ENCODE peak calls at places on chromosome 15, in eight cellular contexts. M, X, N, J, R, P, T and G are unnamed samples.

GRCh38 chr15:25714538-25714840 is 148.6 kb downstream of the ATP10A start:
- DNase-seq in T (no peak), X (no peak), J (no peak), M (no peak), P (no peak), N (no peak), R (no peak), G (no peak)

GRCh38 chr15:28017423-28017924 is 81.6 kb downstream of the OCA2 start:
- DNase-seq in N (peak), M (no peak), T (no peak), J (no peak), R (no peak), X (no peak), P (no peak), G (no peak)

GRCh38 chr15:91855684-91856553 is 2.4 kb downstream of the SLCO3A1 start:
- DNase-seq in T (no peak), N (peak), R (no peak), J (no peak), M (peak), X (no peak), P (no peak), G (peak)

GRCh38 chr15:59260090-59260489 is 53.4 kb downstream of the LDHAL6B start:
- DNase-seq in X (no peak), N (no peak), M (no peak), R (no peak), J (no peak), T (no peak), P (no peak), G (no peak)

GRCh38 chr15:42285042-42285441 is 11.8 kb upstream of the TMEM87A start:
- DNase-seq in N (no peak), J (no peak), R (no peak), P (no peak), M (no peak), T (no peak), X (no peak), G (no peak)

GRCh38 chr15:67806539-67806935 is 18.8 kb upstream of the SKOR1 start:
- DNase-seq in X (peak), T (no peak), P (no peak), J (no peak), N (no peak), M (no peak), R (no peak), G (peak)

GRCh38 chr15:57089815-57090214 is 171.4 kb downstream of the TCF12 start:
- DNase-seq in N (no peak), X (no peak), P (no peak), M (no peak), T (no peak), R (no peak), J (no peak), G (no peak)

GRCh38 chr15:43209059-43209824 is 11.6 kb downstream of the EPB42 start:
- DNase-seq in N (peak), R (no peak), X (no peak), M (no peak), J (no peak), T (peak), P (no peak), G (no peak)

GRCh38 chr15:71892335-71892734 is 82.0 kb downstream of the NR2E3 start:
- DNase-seq in T (no peak), M (no peak), R (no peak), X (no peak), J (no peak), N (no peak), P (no peak), G (no peak)

GRCh38 chr15:51726302-51727073 is 11.0 kb downstream of the LYSMD2 start:
- DNase-seq in T (no peak), M (no peak), P (peak), R (no peak), J (peak), N (peak), X (no peak), G (no peak)

GRCh38 chr15:69508659-69509058 is 56.0 kb downstream of the RPLP1 start:
- DNase-seq in M (no peak), N (no peak), J (no peak), P (no peak), T (no peak), X (no peak), R (no peak), G (no peak)

GRCh38 chr15:79990280-79990996 is 19.4 kb upstream of the BCL2A1 start:
- DNase-seq in J (no peak), R (no peak), M (no peak), N (no peak), P (no peak), X (no peak), T (no peak), G (no peak)

GRCh38 chr15:33160581-33161165 is 33.8 kb downstream of the FMN1 start:
- DNase-seq in P (no peak), X (no peak), N (peak), J (no peak), M (no peak), T (no peak), R (no peak), G (no peak)

GRCh38 chr15:71599404-71600225 is 210.7 kb upstream of the NR2E3 start:
- DNase-seq in N (peak), M (peak), P (no peak), T (peak), J (no peak), X (no peak), R (no peak), G (no peak)

GRCh38 chr15:45198337-45199135 is 10.8 kb upstream of the SHF start:
- DNase-seq in M (peak), J (peak), N (peak), X (peak), R (peak), P (peak), T (peak), G (peak)

GRCh38 chr15:99135194-99135593 is 30.3 kb downstream of the SYNM start:
- DNase-seq in R (no peak), M (no peak), P (no peak), X (no peak), N (no peak), T (no peak), J (no peak), G (no peak)

GRCh38 chr15:91408476-91409076 is 308.5 kb downstream of the SV2B start:
- DNase-seq in R (no peak), J (no peak), P (no peak), M (no peak), N (peak), T (no peak), X (no peak), G (no peak)

GRCh38 chr15:49830411-49830810 is 209.6 kb downstream of the DTWD1 start:
- DNase-seq in P (no peak), M (no peak), R (no peak), T (no peak), X (no peak), J (no peak), N (no peak), G (no peak)

GRCh38 chr15:95931619-95932018 is 398.9 kb upstream of the NR2F2 start:
- DNase-seq in J (no peak), M (no peak), T (no peak), R (no peak), P (no peak), N (no peak), X (no peak), G (no peak)

GRCh38 chr15:69044899-69045298 is 30.4 kb downstream of the NOX5 start:
- DNase-seq in M (no peak), R (no peak), P (no peak), J (no peak), N (no peak), X (no peak), T (no peak), G (no peak)

GRCh38 chr15:31461911-31462480 is 135.4 kb downstream of the KLF13 start:
- DNase-seq in P (no peak), N (no peak), J (no peak), X (peak), R (no peak), M (no peak), T (peak), G (no peak)
- TF ChIP-seq CTCF in P (no peak), N (peak), J (no peak), X (no peak), R (no peak), M (peak), T (no peak), G (no peak)

GRCh38 chr15:38477637-38478036 is 23.7 kb downstream of the FAM98B start:
- DNase-seq in P (no peak), X (no peak), M (no peak), J (no peak), N (no peak), R (no peak), T (no peak), G (no peak)
- H3K27ac ChIP-seq in P (no peak), X (no peak), M (no peak), J (no peak), N (no peak), R (no peak), T (no peak), G (no peak)

GRCh38 chr15:77393471-77393840 is 26.4 kb downstream of the PEAK1 start:
- DNase-seq in N (no peak), J (no peak), T (no peak), M (no peak), P (no peak), R (no peak), X (no peak), G (no peak)

GRCh38 chr15:77392762-77393470 is 27.0 kb downstream of the PEAK1 start:
- DNase-seq in N (no peak), X (no peak), J (no peak), P (no peak), R (no peak), M (no peak), T (no peak), G (peak)

GRCh38 chr15:77395013-77395774 is 24.7 kb downstream of the PEAK1 start:
- DNase-seq in R (no peak), P (no peak), N (no peak), J (no peak), T (no peak), X (no peak), M (no peak), G (no peak)

GRCh38 chr15:77387355-77388105 is 32.4 kb downstream of the PEAK1 start:
- DNase-seq in R (no peak), N (no peak), P (no peak), X (no peak), M (no peak), T (no peak), J (no peak), G (no peak)

GRCh38 chr15:77391372-77391951 is 28.4 kb downstream of the PEAK1 start:
- DNase-seq in J (no peak), T (no peak), M (no peak), N (no peak), X (no peak), P (no peak), R (no peak), G (no peak)
- TF ChIP-seq CTCF in J (no peak), T (no peak), M (no peak), N (no peak), X (no peak), P (no peak), R (no peak), G (no peak)

GRCh38 chr15:39154136-39154770 is 426.6 kb upstream of the THBS1 start:
- DNase-seq in R (no peak), J (no peak), T (no peak), X (no peak), P (no peak), N (no peak), M (no peak), G (no peak)

GRCh38 chr15:39157902-39158301 is 423.0 kb upstream of the THBS1 start:
- DNase-seq in N (no peak), R (no peak), M (no peak), J (no peak), T (no peak), P (no peak), X (no peak), G (no peak)

GRCh38 chr15:39154776-39155175 is 426.1 kb upstream of the THBS1 start:
- DNase-seq in J (no peak), X (no peak), P (no peak), R (no peak), T (no peak), N (no peak), M (no peak), G (no peak)

GRCh38 chr15:39156166-39156565 is 424.7 kb upstream of the THBS1 start:
- DNase-seq in J (no peak), T (no peak), M (no peak), N (no peak), X (no peak), R (no peak), P (no peak), G (no peak)

GRCh38 chr15:39156636-39157255 is 424.1 kb upstream of the THBS1 start:
- DNase-seq in M (no peak), N (no peak), P (no peak), X (no peak), T (no peak), J (no peak), R (no peak), G (no peak)
- H3K27ac ChIP-seq in M (no peak), N (no peak), P (no peak), X (no peak), T (no peak), J (no peak), R (no peak), G (no peak)

GRCh38 chr15:101662203-101662602 is 10.0 kb upstream of the TM2D3 start:
- DNase-seq in R (no peak), P (no peak), T (no peak), M (no peak), J (no peak), N (no peak), X (no peak), G (no peak)

GRCh38 chr15:101660005-101660404 is 7.8 kb upstream of the TM2D3 start:
- DNase-seq in X (no peak), T (no peak), J (no peak), P (no peak), N (no peak), M (no peak), R (no peak), G (no peak)

GRCh38 chr15:101669744-101670143 is 17.6 kb upstream of the TM2D3 start:
- DNase-seq in T (no peak), M (no peak), R (no peak), J (no peak), N (no peak), P (no peak), X (no peak), G (no peak)

GRCh38 chr15:101664303-101664913 is 12.2 kb upstream of the TM2D3 start:
- DNase-seq in X (no peak), M (no peak), P (no peak), R (no peak), N (peak), J (no peak), T (no peak), G (no peak)
- TF ChIP-seq CTCF in X (peak), M (no peak), P (no peak), R (peak), N (peak), J (no peak), T (no peak), G (no peak)

DNA sequence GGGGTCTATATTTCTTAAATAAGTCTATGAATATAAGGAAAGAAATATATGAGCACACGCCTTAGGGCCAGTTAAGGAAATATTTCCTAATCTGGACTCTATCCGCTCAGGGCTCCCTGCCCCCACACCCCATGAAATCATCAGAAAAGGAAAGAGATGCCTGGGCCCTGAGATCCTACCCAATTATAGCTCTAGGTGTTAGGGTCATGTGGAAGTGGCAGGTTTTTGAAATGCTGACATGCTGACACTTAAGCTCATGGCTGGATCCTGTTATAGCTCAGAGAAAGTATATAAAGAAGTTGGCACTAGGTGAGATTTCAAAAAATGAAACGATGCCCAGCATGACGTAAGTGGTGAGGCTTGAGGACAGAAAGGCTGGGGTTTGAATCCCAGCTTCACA is 43.5 kb upstream of the AKAP13 start:
- DNase-seq in P (no peak), R (no peak), T (no peak), N (peak), J (no peak), M (no peak), X (no peak), G (no peak)
- H3K27ac ChIP-seq in P (no peak), R (no peak), T (no peak), N (peak), J (no peak), M (no peak), X (no peak), G (no peak)

GRCh38 chr15:65069179-65069578 is 1.4 kb upstream of the RASL12 start:
- DNase-seq in P (peak), R (no peak), N (no peak), T (no peak), M (peak), J (no peak), X (no peak), G (peak)

GRCh38 chr15:65072617-65073016 is 3.9 kb upstream of the KBTBD13 start:
- DNase-seq in R (no peak), M (peak), N (no peak), J (no peak), X (no peak), T (no peak), P (no peak), G (no peak)

GRCh38 chr15:65072027-65072426 is 4.2 kb upstream of the RASL12 start:
- DNase-seq in N (no peak), P (peak), T (peak), M (peak), J (no peak), X (no peak), R (no peak), G (no peak)

GRCh38 chr15:65069779-65070546 is 2.2 kb upstream of the RASL12 start:
- DNase-seq in P (no peak), N (no peak), R (no peak), M (no peak), T (no peak), J (no peak), X (no peak), G (no peak)

GRCh38 chr15:65071381-65071811 is 3.6 kb upstream of the RASL12 start:
- DNase-seq in T (peak), X (no peak), P (peak), N (no peak), J (no peak), R (no peak), M (peak), G (no peak)
- TF ChIP-seq CTCF in T (no peak), X (no peak), P (no peak), N (no peak), J (no peak), R (no peak), M (no peak), G (no peak)